ENCODE peak calls at places on chromosomes 6 and 20, in eight cellular contexts. T is uterus, U is substantia nigra, F is stomach, G is fibroblast of lung, P is dorsolateral prefrontal cortex, K is hepatocyte, B is prostate gland. L is an unnamed sample.

GRCh38 chr6:10217111-10217510 is 197.8 kb downstream of the TFAP2A start:
- DNase-seq in T (no peak), U (no peak), F (no peak), G (no peak), P (no peak), K (no peak), B (no peak), L (no peak)

GRCh38 chr6:151082079-151082478 is 157.7 kb upstream of the AKAP12 start:
- DNase-seq in T (no peak), U (no peak), F (no peak), G (peak), P (no peak), K (no peak), B (no peak), L (no peak)

GRCh38 chr6:47308674-47309325 is 905 bp downstream of the TNFRSF21 start:
- DNase-seq in T (peak), U (peak), F (peak), G (peak), P (peak), K (peak), B (peak), L (no peak)

GRCh38 chr6:36355819-36356218 is 19.1 kb upstream of the BNIP5 start:
- DNase-seq in T (no peak), U (no peak), F (no peak), G (peak), P (no peak), K (no peak), B (no peak), L (no peak)

GRCh38 chr6:109153752-109154151 is 58.4 kb downstream of the CEP57L1 start:
- DNase-seq in T (no peak), U (no peak), F (no peak), G (no peak), P (no peak), K (no peak), B (no peak), L (no peak)

GRCh38 chr20:37396520-37397075 is 50.7 kb downstream of the SRC start:
- DNase-seq in T (no peak), U (no peak), F (no peak), G (no peak), P (no peak), K (peak), B (no peak), L (no peak)

GRCh38 chr6:63380265-63380664 is 60.5 kb upstream of the LGSN start:
- DNase-seq in T (no peak), U (no peak), F (no peak), G (no peak), P (no peak), K (no peak), B (no peak), L (no peak)

GRCh38 chr20:40933758-40934157 is 94.9 kb upstream of the TOP1 start:
- DNase-seq in T (no peak), U (no peak), F (no peak), G (no peak), P (no peak), K (no peak), B (no peak), L (no peak)

GRCh38 chr20:47887064-47887463 is 101.8 kb upstream of the SULF2 start:
- DNase-seq in T (no peak), U (no peak), F (no peak), G (no peak), P (no peak), K (no peak), B (no peak), L (no peak)

GRCh38 chr20:13202553-13202952 is 18.5 kb upstream of the ISM1 start:
- DNase-seq in T (no peak), U (no peak), F (no peak), G (no peak), P (no peak), K (no peak), B (no peak), L (no peak)

GRCh38 chr6:153994811-153995210 is 44.2 kb upstream of the OPRM1 start:
- DNase-seq in T (no peak), U (no peak), F (no peak), G (no peak), P (no peak), K (no peak), B (no peak), L (no peak)

GRCh38 chr6:1657116-1657776 is 47.5 kb downstream of the FOXC1 start:
- DNase-seq in T (no peak), U (no peak), F (no peak), G (no peak), P (no peak), K (no peak), B (no peak), L (no peak)

GRCh38 chr20:35972445-35972844 is 4.1 kb downstream of the CNBD2 start:
- DNase-seq in T (no peak), U (no peak), F (no peak), G (no peak), P (no peak), K (peak), B (peak), L (no peak)

GRCh38 chr6:108661430-108661829 is 100.7 kb downstream of the FOXO3 start:
- DNase-seq in T (no peak), U (no peak), F (no peak), G (peak), P (no peak), K (peak), B (no peak), L (no peak)

GRCh38 chr20:10864076-10864672 is 190.4 kb upstream of the JAG1 start:
- DNase-seq in T (no peak), U (no peak), F (peak), G (peak), P (no peak), K (peak), B (peak), L (no peak)

GRCh38 chr6:130981409-130981808 is 81.6 kb downstream of the EPB41L2 start:
- DNase-seq in T (peak), U (no peak), F (no peak), G (peak), P (no peak), K (peak), B (no peak), L (no peak)

GRCh38 chr6:98579089-98579488 is 255.3 kb upstream of the POU3F2 start:
- DNase-seq in T (no peak), U (no peak), F (no peak), G (peak), P (no peak), K (no peak), B (no peak), L (no peak)

GRCh38 chr20:58471835-58472164 is 43.4 kb downstream of the APCDD1L start:
- DNase-seq in T (no peak), U (no peak), F (no peak), G (no peak), P (no peak), K (no peak), B (no peak), L (no peak)

GRCh38 chr20:15642676-15643075 is 930.6 kb downstream of the KIF16B start:
- DNase-seq in T (no peak), U (no peak), F (no peak), G (peak), P (no peak), K (no peak), B (no peak), L (no peak)

GRCh38 chr6:42320762-42321161 is 103.1 kb upstream of the MRPS10 start:
- DNase-seq in T (no peak), U (no peak), F (no peak), G (peak), P (no peak), K (no peak), B (no peak), L (no peak)

GRCh38 chr6:37818536-37819176 is 871 bp upstream of the ZFAND3 start:
- DNase-seq in T (peak), U (peak), F (peak), G (peak), P (peak), K (peak), B (peak), L (peak)
- H3K27ac ChIP-seq in T (peak), U (peak), F (peak), G (peak), P (peak), K (peak), B (peak), L (peak)

DNA sequence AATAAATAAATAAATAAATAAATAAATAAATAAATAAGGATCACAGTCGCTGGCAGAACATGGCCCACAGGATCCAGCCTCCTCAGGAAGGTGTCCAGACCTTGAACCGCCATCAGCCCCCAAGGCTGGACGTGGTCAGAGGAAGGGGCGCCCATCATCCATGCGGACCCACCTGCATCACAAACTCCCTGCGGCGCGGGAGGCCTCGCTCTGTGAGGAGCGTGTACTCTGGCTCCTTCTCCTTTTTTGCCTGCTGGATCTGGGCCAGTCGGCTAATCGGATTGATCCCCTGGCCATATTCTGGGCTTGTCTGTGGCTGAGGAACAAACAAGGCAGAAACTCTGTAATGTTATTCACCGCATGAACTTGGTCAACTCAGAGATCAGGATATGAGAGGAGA is 65.2 kb downstream of the STAU1 start:
- DNase-seq in T (no peak), U (no peak), F (no peak), G (no peak), P (no peak), K (no peak), B (no peak), L (no peak)
- H3K27ac ChIP-seq in T (no peak), U (no peak), F (no peak), G (no peak), P (no peak), K (no peak), B (no peak), L (no peak)

GRCh38 chr20:32559753-32560380 is 25.3 kb downstream of the NOL4L start:
- DNase-seq in T (no peak), U (no peak), F (no peak), G (peak), P (no peak), K (no peak), B (no peak), L (no peak)
- H3K27ac ChIP-seq in T (no peak), U (no peak), F (no peak), G (no peak), P (peak), K (peak), B (no peak), L (peak)

GRCh38 chr6:166725571-166725970 is 98.5 kb upstream of the RPS6KA2 start:
- DNase-seq in T (no peak), U (no peak), F (no peak), G (no peak), P (no peak), K (no peak), B (no peak), L (no peak)
- H3K27ac ChIP-seq in T (no peak), U (no peak), F (no peak), G (no peak), P (no peak), K (no peak), B (no peak), L (no peak)

L was measured in naive thymus-derived CD4-positive, alpha-beta T cell.